ENCODE peak calls at places on chromosomes 4 and X, in four cellular contexts. One of them, this sample, is unnamed.

GRCh38 chr4:155582971-155583437 is 83.6 kb upstream of the GUCY1A1 start:
- DNase-seq in HepG2: no peak
- DNase-seq in K562: no peak
- DNase-seq in SK-N-SH: no peak
- DNase-seq in this sample: no peak

GRCh38 chr4:173170210-173170778 is 1.7 kb downstream of the GALNT7 start:
- DNase-seq in HepG2: no peak
- DNase-seq in K562: no peak
- DNase-seq in SK-N-SH: no peak
- DNase-seq in this sample: no peak

GRCh38 chrX:135463937-135464336 is 42.2 kb downstream of the SMIM10L2A start:
- DNase-seq in HepG2: peak; percentile 0
- DNase-seq in K562: peak; percentile 9
- DNase-seq in SK-N-SH: no peak
- DNase-seq in this sample: no peak

GRCh38 chr4:47525154-47525819 is 40.2 kb downstream of the ATP10D start:
- DNase-seq in HepG2: no peak
- DNase-seq in K562: no peak
- DNase-seq in SK-N-SH: no peak
- DNase-seq in this sample: no peak

GRCh38 chrX:137234651-137235402 is 201.0 kb upstream of the GPR101 start:
- DNase-seq in HepG2: no peak
- DNase-seq in K562: no peak
- DNase-seq in SK-N-SH: no peak
- DNase-seq in this sample: no peak

GRCh38 chr4:166252487-166253402 is 379.7 kb downstream of the TLL1 start:
- DNase-seq in HepG2: peak; percentile 10
- DNase-seq in K562: no peak
- DNase-seq in SK-N-SH: peak; percentile 3
- DNase-seq in this sample: peak; percentile 58

GRCh38 chrX:14015294-14015693 is 14.4 kb downstream of the GEMIN8 start:
- DNase-seq in HepG2: no peak
- DNase-seq in K562: no peak
- DNase-seq in SK-N-SH: no peak
- DNase-seq in this sample: no peak

GRCh38 chr4:76147454-76148141 is 599 bp downstream of the NUP54 start:
- DNase-seq in HepG2: peak; percentile 66
- DNase-seq in K562: peak; percentile 92
- DNase-seq in SK-N-SH: peak; percentile 84
- DNase-seq in this sample: peak; percentile 80

GRCh38 chr4:38065181-38065580 is 105.0 kb downstream of the PTTG2 start:
- DNase-seq in HepG2: no peak
- DNase-seq in K562: peak; percentile 21
- DNase-seq in SK-N-SH: no peak
- DNase-seq in this sample: no peak

GRCh38 chrX:69616520-69617203 is 749 bp downstream of the EDA start:
- DNase-seq in HepG2: peak; percentile 0
- DNase-seq in K562: no peak
- DNase-seq in SK-N-SH: peak; percentile 12
- DNase-seq in this sample: no peak

GRCh38 chr4:100843897-100844296 is 326.1 kb upstream of the EMCN start:
- DNase-seq in HepG2: no peak
- DNase-seq in K562: no peak
- DNase-seq in SK-N-SH: no peak
- DNase-seq in this sample: no peak

GRCh38 chr4:26418107-26418506 is 72.2 kb downstream of the CCKAR start:
- DNase-seq in HepG2: no peak
- DNase-seq in K562: no peak
- DNase-seq in SK-N-SH: no peak
- DNase-seq in this sample: no peak

GRCh38 chr4:8157496-8157895 is 1.1 kb downstream of the ABLIM2 start:
- DNase-seq in HepG2: no peak
- DNase-seq in K562: no peak
- DNase-seq in SK-N-SH: no peak
- DNase-seq in this sample: no peak

GRCh38 chrX:11756354-11757318 is 1.4 kb upstream of the MSL3 start:
- DNase-seq in HepG2: no peak
- DNase-seq in K562: no peak
- DNase-seq in SK-N-SH: no peak
- DNase-seq in this sample: no peak

GRCh38 chr4:120915311-120915710 is 7.2 kb downstream of the PRDM5 start:
- DNase-seq in HepG2: no peak
- DNase-seq in K562: no peak
- DNase-seq in SK-N-SH: no peak
- DNase-seq in this sample: no peak

GRCh38 chrX:129540068-129540653 is at the start of gene OCRL:
- DNase-seq in HepG2: peak; percentile 51
- DNase-seq in K562: peak; percentile 82
- DNase-seq in SK-N-SH: peak; percentile 91
- DNase-seq in this sample: peak; percentile 33

GRCh38 chr4:114180481-114180880 is 201.0 kb upstream of the ARSJ start:
- DNase-seq in HepG2: peak; percentile 25
- DNase-seq in K562: no peak
- DNase-seq in SK-N-SH: no peak
- DNase-seq in this sample: no peak

GRCh38 chr4:167908816-167909215 is 183.5 kb upstream of the ANXA10 start:
- DNase-seq in HepG2: no peak
- DNase-seq in K562: no peak
- DNase-seq in SK-N-SH: no peak
- DNase-seq in this sample: no peak

GRCh38 chrX:12304261-12304660 is 166.0 kb downstream of the FRMPD4 start:
- DNase-seq in HepG2: no peak
- DNase-seq in K562: no peak
- DNase-seq in SK-N-SH: no peak
- DNase-seq in this sample: no peak

GRCh38 chr4:123304151-123305021 is 92.2 kb upstream of the SPRY1 start:
- DNase-seq in HepG2: no peak
- DNase-seq in K562: no peak
- DNase-seq in SK-N-SH: no peak
- DNase-seq in this sample: no peak

GRCh38 chr4:53861856-53862610 is 202.4 kb downstream of the CHIC2 start:
- DNase-seq in HepG2: no peak
- DNase-seq in K562: no peak
- DNase-seq in SK-N-SH: no peak
- DNase-seq in this sample: no peak

GRCh38 chr4:15478724-15479088 is 9.0 kb downstream of the CC2D2A start:
- DNase-seq in HepG2: no peak
- DNase-seq in K562: no peak
- DNase-seq in SK-N-SH: no peak
- DNase-seq in this sample: no peak

GRCh38 chr4:15482346-15482745 is 12.7 kb downstream of the CC2D2A start:
- DNase-seq in HepG2: no peak
- DNase-seq in K562: no peak
- DNase-seq in SK-N-SH: no peak
- DNase-seq in this sample: no peak

GRCh38 chr4:15479913-15480185 is 10.2 kb downstream of the CC2D2A start:
- DNase-seq in HepG2: no peak
- DNase-seq in K562: no peak
- DNase-seq in SK-N-SH: no peak
- DNase-seq in this sample: no peak

GRCh38 chr4:15476396-15476795 is 6.7 kb downstream of the CC2D2A start:
- DNase-seq in HepG2: no peak
- DNase-seq in K562: no peak
- DNase-seq in SK-N-SH: no peak
- DNase-seq in this sample: no peak

GRCh38 chr4:15479089-15479912 is 9.6 kb downstream of the CC2D2A start:
- DNase-seq in HepG2: peak; percentile 77
- DNase-seq in K562: peak; percentile 52
- DNase-seq in SK-N-SH: peak; percentile 74
- DNase-seq in this sample: peak; percentile 81
- TF ChIP-seq JUND in HepG2: no peak
- TF ChIP-seq JUND in K562: no peak
- TF ChIP-seq JUND in SK-N-SH: no peak
- TF ChIP-seq JUND in this sample: no peak

GRCh38 chr4:56871357-56871993 is 36.2 kb upstream of the REST start:
- DNase-seq in HepG2: no peak
- DNase-seq in K562: no peak
- DNase-seq in SK-N-SH: peak; percentile 69
- DNase-seq in this sample: no peak

GRCh38 chr4:56874918-56875317 is 32.8 kb upstream of the REST start:
- DNase-seq in HepG2: no peak
- DNase-seq in K562: no peak
- DNase-seq in SK-N-SH: no peak
- DNase-seq in this sample: no peak

GRCh38 chr4:56874166-56874565 is 33.5 kb upstream of the REST start:
- DNase-seq in HepG2: no peak
- DNase-seq in K562: no peak
- DNase-seq in SK-N-SH: no peak
- DNase-seq in this sample: no peak

GRCh38 chr4:56876264-56876663 is 31.4 kb upstream of the REST start:
- DNase-seq in HepG2: no peak
- DNase-seq in K562: no peak
- DNase-seq in SK-N-SH: no peak
- DNase-seq in this sample: no peak

GRCh38 chr4:56870927-56871326 is 36.8 kb upstream of the REST start:
- DNase-seq in HepG2: no peak
- DNase-seq in K562: no peak
- DNase-seq in SK-N-SH: peak; percentile 67
- DNase-seq in this sample: no peak
- TF ChIP-seq JUND in HepG2: no peak
- TF ChIP-seq JUND in K562: no peak
- TF ChIP-seq JUND in SK-N-SH: no peak
- TF ChIP-seq JUND in this sample: no peak

GRCh38 chr4:61152433-61152832 is 47.7 kb upstream of the ADGRL3 start:
- DNase-seq in HepG2: no peak
- DNase-seq in K562: no peak
- DNase-seq in SK-N-SH: no peak
- DNase-seq in this sample: no peak

DNA sequence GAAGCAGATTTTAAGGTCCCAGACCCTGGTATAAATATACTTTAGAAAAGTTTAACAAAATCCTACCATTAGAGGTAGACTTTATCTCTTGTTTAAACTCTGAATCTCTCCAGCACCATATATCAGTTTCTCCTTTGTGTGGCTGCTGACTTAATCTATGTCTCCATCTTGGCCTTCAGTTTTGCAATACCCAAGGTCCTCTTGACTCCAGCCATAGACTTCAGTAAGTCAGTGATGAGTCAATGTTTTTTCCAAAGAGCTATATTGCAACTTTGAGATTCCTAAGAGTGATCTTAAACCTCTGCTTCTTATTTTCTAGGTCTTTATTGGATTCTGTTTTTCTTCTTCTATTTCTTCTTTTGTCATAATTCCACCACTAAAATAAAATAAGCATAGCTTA is 50.8 kb upstream of the ADGRL3 start:
- DNase-seq in HepG2: no peak
- DNase-seq in K562: no peak
- DNase-seq in SK-N-SH: no peak
- DNase-seq in this sample: no peak
- TF ChIP-seq JUND in HepG2: no peak
- TF ChIP-seq JUND in K562: no peak
- TF ChIP-seq JUND in SK-N-SH: no peak
- TF ChIP-seq JUND in this sample: no peak

GRCh38 chr4:6421397-6421796 is 51.0 kb downstream of the PPP2R2C start:
- DNase-seq in HepG2: no peak
- DNase-seq in K562: no peak
- DNase-seq in SK-N-SH: no peak
- DNase-seq in this sample: no peak
- TF ChIP-seq JUND in HepG2: no peak
- TF ChIP-seq JUND in K562: no peak
- TF ChIP-seq JUND in SK-N-SH: no peak
- TF ChIP-seq JUND in this sample: no peak

GRCh38 chr4:94766856-94767255 is 9.1 kb downstream of the BMPR1B start:
- DNase-seq in HepG2: no peak
- DNase-seq in K562: no peak
- DNase-seq in SK-N-SH: no peak
- DNase-seq in this sample: no peak
- TF ChIP-seq JUND in HepG2: no peak
- TF ChIP-seq JUND in K562: no peak
- TF ChIP-seq JUND in SK-N-SH: no peak
- TF ChIP-seq JUND in this sample: no peak

DNA sequence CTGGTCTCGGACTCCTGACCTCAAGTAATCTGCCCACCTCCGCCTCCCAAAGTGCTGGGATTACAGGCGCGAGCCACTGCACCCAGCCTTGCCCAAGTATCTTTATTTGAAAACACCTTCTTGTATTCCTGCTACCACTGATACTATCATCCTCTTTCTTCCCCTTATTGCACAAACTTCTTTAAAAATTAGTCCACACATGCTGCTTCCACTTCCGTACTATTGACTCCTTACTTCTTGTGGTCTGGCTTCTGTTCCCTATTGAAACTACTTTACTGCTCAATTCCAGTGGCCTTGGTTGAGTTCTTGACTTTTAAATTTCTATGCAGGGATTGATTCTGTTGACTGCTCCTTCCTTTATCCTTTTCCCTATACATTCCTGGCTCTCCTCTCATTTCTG is 38.8 kb downstream of the MTM1 start:
- DNase-seq in HepG2: no peak
- DNase-seq in K562: no peak
- DNase-seq in SK-N-SH: no peak
- DNase-seq in this sample: no peak
- TF ChIP-seq JUND in HepG2: no peak
- TF ChIP-seq JUND in K562: no peak
- TF ChIP-seq JUND in SK-N-SH: no peak
- TF ChIP-seq JUND in this sample: no peak

DNA sequence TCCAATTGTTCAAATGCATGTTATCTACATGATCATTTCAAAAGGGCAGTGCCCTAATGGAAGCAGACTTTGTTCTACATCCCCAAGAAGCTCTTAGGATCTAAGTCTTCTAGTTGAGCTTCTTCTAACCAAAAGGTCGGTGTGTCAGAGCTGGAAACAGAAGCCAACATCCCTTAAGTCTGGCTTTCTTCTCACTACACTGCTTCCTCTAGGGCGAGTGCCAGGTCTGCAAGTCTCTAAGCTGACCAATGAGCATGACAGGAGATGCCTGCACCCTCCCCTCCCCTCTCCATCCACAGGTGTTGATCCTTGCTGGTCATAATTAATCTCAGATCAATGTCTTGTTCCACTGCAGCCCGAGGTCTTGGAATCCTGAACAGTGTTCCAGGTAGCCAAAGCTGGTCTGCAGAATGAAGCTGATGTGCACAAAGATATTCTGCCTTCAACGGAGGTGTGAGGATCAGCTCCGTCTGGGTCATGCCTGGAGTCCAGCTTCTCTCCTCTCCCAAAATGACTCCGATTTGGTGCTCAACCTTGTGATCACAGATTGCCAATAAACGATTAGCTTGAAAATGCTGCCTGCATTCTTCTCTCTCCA is 44.1 kb downstream of the WDR1 start:
- DNase-seq in HepG2: no peak
- DNase-seq in K562: no peak
- DNase-seq in SK-N-SH: no peak
- DNase-seq in this sample: peak; percentile 2
- TF ChIP-seq JUND in HepG2: no peak
- TF ChIP-seq JUND in K562: no peak
- TF ChIP-seq JUND in SK-N-SH: no peak
- TF ChIP-seq JUND in this sample: no peak